ENCODE peak calls at places on chromosomes 6 and 20, in seven cellular contexts. H is H1, A is H9, R is mesendoderm, E is trophoblast cell, O is IMR-90, M is mesenchymal stem cell. B is an unnamed sample.

GRCh38 chr6:144544266-144544830 is 259.2 kb downstream of the UTRN start:
- DNase-seq in H (no peak), A (no peak), R (no peak), E (no peak), O (no peak), M (no peak), B (no peak)

GRCh38 chr6:161406633-161407032 is 132.8 kb upstream of the AGPAT4 start:
- DNase-seq in H (no peak), A (no peak), R (no peak), E (no peak), O (peak; percentile 88), M (peak; percentile 76), B (no peak)

GRCh38 chr20:9294081-9294480 is 220.3 kb upstream of the LAMP5 start:
- DNase-seq in H (no peak), A (no peak), R (no peak), E (no peak), O (peak; percentile 84), M (peak; percentile 77), B (no peak)

GRCh38 chr20:9447182-9447581 is 67.2 kb upstream of the LAMP5 start:
- DNase-seq in H (no peak), A (no peak), R (no peak), E (no peak), O (no peak), M (no peak), B (no peak)

GRCh38 chr6:109240370-109241084 is 141.7 kb downstream of the CD164 start:
- DNase-seq in H (no peak), A (no peak), R (no peak), E (no peak), O (no peak), M (peak; percentile 18), B (no peak)

GRCh38 chr20:32404017-32404416 is 45.9 kb downstream of the ASXL1 start:
- DNase-seq in H (no peak), A (no peak), R (no peak), E (no peak), O (no peak), M (no peak), B (no peak)

GRCh38 chr6:31352497-31353368 is 4.2 kb downstream of the HLA-B start:
- DNase-seq in H (no peak), A (no peak), R (no peak), E (no peak), O (no peak), M (peak; percentile 9), B (no peak)

GRCh38 chr6:56370127-56370540 is 122.8 kb upstream of the COL21A1 start:
- DNase-seq in H (no peak), A (peak; percentile 71), R (peak; percentile 78), E (peak; percentile 92), O (no peak), M (peak; percentile 54), B (peak; percentile 17)

GRCh38 chr20:20547221-20547875 is 165.1 kb downstream of the RALGAPA2 start:
- DNase-seq in H (no peak), A (no peak), R (no peak), E (no peak), O (peak; percentile 81), M (peak; percentile 57), B (no peak)

GRCh38 chr20:58636396-58636982 is 14.6 kb upstream of the STX16 start:
- DNase-seq in H (no peak), A (no peak), R (no peak), E (no peak), O (no peak), M (no peak), B (no peak)

GRCh38 chr6:35469711-35470662 is 1.8 kb downstream of the RPL10A start:
- DNase-seq in H (no peak), A (no peak), R (peak; percentile 45), E (peak; percentile 61), O (no peak), M (no peak), B (no peak)

GRCh38 chr6:30685977-30686907 is at the start of gene PPP1R18:
- DNase-seq in H (no peak), A (peak; percentile 45), R (peak; percentile 57), E (peak; percentile 73), O (peak; percentile 49), M (peak; percentile 87), B (no peak)

GRCh38 chr20:19433371-19434316 is 221.2 kb downstream of the SLC24A3 start:
- DNase-seq in H (no peak), A (no peak), R (no peak), E (peak; percentile 87), O (no peak), M (no peak), B (no peak)

GRCh38 chr6:10315631-10316145 is 99.2 kb downstream of the TFAP2A start:
- DNase-seq in H (no peak), A (no peak), R (no peak), E (peak; percentile 16), O (no peak), M (peak; percentile 14), B (no peak)

GRCh38 chr6:4125933-4126864 is 9.2 kb downstream of the ECI2 start:
- DNase-seq in H (no peak), A (no peak), R (peak; percentile 62), E (peak; percentile 94), O (peak; percentile 90), M (peak; percentile 88), B (no peak)

GRCh38 chr6:151847064-151847463 is 39.6 kb downstream of the ESR1 start:
- DNase-seq in H (no peak), A (peak; percentile 58), R (peak; percentile 70), E (peak; percentile 50), O (peak; percentile 4), M (peak; percentile 13), B (peak; percentile 43)

GRCh38 chr20:50867805-50868204 is 63.4 kb downstream of the ADNP start:
- DNase-seq in H (no peak), A (no peak), R (no peak), E (no peak), O (no peak), M (no peak), B (no peak)

GRCh38 chr20:50865114-50865513 is 66.1 kb downstream of the ADNP start:
- DNase-seq in H (no peak), A (no peak), R (no peak), E (no peak), O (no peak), M (no peak), B (no peak)

GRCh38 chr20:50862546-50862945 is 67.7 kb downstream of the BCAS4 start:
- DNase-seq in H (no peak), A (no peak), R (no peak), E (no peak), O (no peak), M (no peak), B (no peak)

GRCh38 chr20:50866036-50866685 is 65.1 kb downstream of the ADNP start:
- DNase-seq in H (no peak), A (no peak), R (no peak), E (no peak), O (peak; percentile 53), M (no peak), B (no peak)

DNA sequence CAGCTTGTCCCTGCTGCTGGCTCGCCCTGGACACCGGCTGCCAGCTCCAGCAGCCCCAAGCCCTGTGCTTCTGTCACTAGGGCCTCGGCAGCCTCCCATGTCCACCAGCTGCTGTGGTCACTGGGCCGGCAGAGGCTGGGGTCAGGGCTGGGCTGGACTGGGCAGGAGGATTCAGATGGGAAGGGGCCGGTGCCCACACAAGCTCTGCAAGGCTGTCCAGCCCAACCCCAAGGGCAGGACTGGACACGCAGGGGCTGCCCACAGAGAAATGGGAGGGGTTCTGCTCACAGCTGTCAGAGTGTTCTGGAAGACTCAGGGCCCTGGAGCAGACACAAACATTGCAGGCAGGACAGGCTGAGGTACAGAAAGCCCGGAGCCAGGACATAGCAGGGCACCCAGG is 65.6 kb downstream of the ADNP start:
- DNase-seq in H (no peak), A (no peak), R (no peak), E (no peak), O (no peak), M (no peak), B (no peak)
- H2BK5ac ChIP-seq in H (no peak overlapping the region), A (no peak overlapping the region), R (no peak overlapping the region), E (no peak overlapping the region), O (no peak overlapping the region), M (no peak overlapping the region), B (no peak overlapping the region)

DNA sequence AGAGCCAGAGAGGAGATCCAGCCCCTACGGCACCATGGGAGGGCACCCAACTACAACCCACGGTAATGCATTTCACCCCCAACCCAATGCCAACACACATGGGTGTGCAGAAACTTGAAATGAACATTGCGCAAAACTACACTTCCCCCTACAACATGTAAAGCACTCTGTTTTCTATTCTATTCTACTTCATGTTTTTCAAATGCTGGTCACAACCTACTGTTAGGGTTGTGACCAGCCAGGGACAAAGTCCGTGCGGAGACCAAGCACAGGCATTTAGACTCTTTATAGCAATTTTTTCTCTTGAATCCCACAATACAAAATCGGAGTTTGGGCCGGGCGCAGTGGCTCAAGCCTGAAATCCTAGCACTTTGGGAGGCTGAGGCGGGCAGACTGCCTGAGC is 90.6 kb downstream of the MRPL14 start:
- DNase-seq in H (no peak), A (no peak), R (no peak), E (no peak), O (no peak), M (no peak), B (no peak)
- H3K4me1 ChIP-seq in H (peaks cover 7% of the 10 kb centered on the region), A (peaks cover 4% of the 10 kb centered on the region), R (peaks cover 5% of the 10 kb centered on the region), E (peaks cover 17% of the 10 kb centered on the region), O (peaks cover 29% of the 10 kb centered on the region), M (peaks cover 37% of the 10 kb centered on the region), B (peaks cover 8% of the 10 kb centered on the region)

GRCh38 chr6:39941820-39942219 is 7.6 kb upstream of the MOCS1 start:
- DNase-seq in H (no peak), A (no peak), R (no peak), E (no peak), O (no peak), M (no peak), B (no peak)
- H3K4me2 ChIP-seq in H (no peak overlapping the region), A (no peak overlapping the region), R (no peak overlapping the region), E (no peak overlapping the region), O (no peak overlapping the region), M (no peak overlapping the region), B (no peak overlapping the region)

GRCh38 chr6:100350139-100350538 is 114.6 kb downstream of the SIM1 start:
- DNase-seq in H (no peak), A (no peak), R (no peak), E (no peak), O (no peak), M (no peak), B (no peak)

GRCh38 chr6:100347901-100348550 is 116.7 kb downstream of the SIM1 start:
- DNase-seq in H (no peak), A (no peak), R (no peak), E (no peak), O (peak; percentile 83), M (peak; percentile 70), B (no peak)

GRCh38 chr6:100349366-100349765 is 115.4 kb downstream of the SIM1 start:
- DNase-seq in H (no peak), A (no peak), R (no peak), E (no peak), O (no peak), M (no peak), B (no peak)

DNA sequence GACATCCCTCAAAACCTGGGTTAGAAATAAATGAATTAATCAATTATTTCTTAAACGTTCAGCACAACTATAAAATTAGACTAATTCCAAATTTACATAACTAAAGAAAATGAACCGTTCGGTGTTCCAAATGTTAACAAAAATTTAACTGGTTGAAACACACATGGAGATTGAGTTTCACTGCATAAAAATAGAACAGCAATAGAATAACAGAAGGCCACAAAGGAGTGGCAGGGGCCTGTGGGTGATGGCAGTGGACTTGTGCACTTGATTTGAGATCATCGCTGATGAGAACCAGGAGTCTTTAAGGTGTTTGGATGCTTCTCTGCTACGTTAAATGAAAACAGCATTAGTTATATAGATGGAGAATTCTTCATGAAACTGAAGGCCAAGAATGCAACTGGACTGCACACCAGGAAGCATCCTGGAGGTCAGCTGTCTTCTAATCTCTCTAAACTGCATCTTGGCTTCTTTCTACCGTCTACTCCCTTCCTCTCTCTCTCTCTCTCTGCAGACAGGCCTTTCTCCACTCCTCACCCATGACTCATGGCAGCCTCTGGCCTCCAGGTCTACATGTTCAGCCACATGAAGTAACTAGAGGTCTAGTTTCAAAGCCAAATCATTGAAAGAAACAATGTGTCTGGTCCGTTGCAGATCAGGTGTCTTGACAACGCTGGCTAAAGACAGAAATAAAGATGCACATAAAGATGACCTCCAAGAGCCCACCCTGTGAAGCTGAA is 111.3 kb downstream of the SIM1 start:
- DNase-seq in H (no peak), A (no peak), R (no peak), E (peak; percentile 14), O (peak; percentile 70), M (peak; percentile 21), B (no peak)
- H2BK5ac ChIP-seq in H (no peak overlapping the region), A (no peak overlapping the region), R (no peak overlapping the region), E (no peak overlapping the region), O (no peak overlapping the region), M (no peak overlapping the region), B (no peak overlapping the region)

B was measured in neuronal stem cell.